ENCODE peak calls at places on chromosomes 4 and X, in four cellular contexts. S, K, M and F are unnamed samples.

GRCh38 chr4:154314248-154314647 is 177.4 kb downstream of the DCHS2 start:
- DNase-seq in M (peak), S (no peak), K (no peak), F (no peak)

GRCh38 chrX:50100188-50100587 is 100.6 kb downstream of the AKAP4 start:
- DNase-seq in S (no peak), K (no peak), M (no peak), F (no peak)

GRCh38 chrX:142251665-142252064 is 46.6 kb upstream of the MAGEC2 start:
- DNase-seq in K (no peak), S (no peak), M (no peak), F (no peak)

GRCh38 chrX:31397119-31397518 is 325.3 kb upstream of the FTHL17 start:
- DNase-seq in S (no peak), K (no peak), M (no peak), F (no peak)

GRCh38 chr4:123621072-123621705 is 224.6 kb downstream of the SPRY1 start:
- DNase-seq in S (no peak), K (no peak), M (peak), F (no peak)

GRCh38 chrX:39764441-39764914 is 333.3 kb downstream of the BCOR start:
- DNase-seq in M (peak), S (no peak), K (no peak), F (no peak)

GRCh38 chrX:45628041-45628440 is 427.4 kb upstream of the DIPK2B start:
- DNase-seq in K (no peak), S (no peak), M (no peak), F (no peak)

GRCh38 chr4:123417813-123418212 is 21.2 kb downstream of the SPRY1 start:
- DNase-seq in K (no peak), S (no peak), M (no peak), F (no peak)

GRCh38 chr4:152243890-152244595 is 291.8 kb downstream of the FBXW7 start:
- DNase-seq in M (peak), S (no peak), K (no peak), F (peak)

GRCh38 chr4:38230121-38230728 is 270.0 kb downstream of the PTTG2 start:
- DNase-seq in K (no peak), S (no peak), M (no peak), F (no peak)

GRCh38 chrX:17563515-17563914 is 173.8 kb upstream of the SCML1 start:
- DNase-seq in M (no peak), S (no peak), K (no peak), F (no peak)

GRCh38 chr4:48315728-48316630 is 25.4 kb upstream of the SLAIN2 start:
- DNase-seq in M (peak), K (no peak), S (peak), F (peak)